ENCODE peak calls at places on chromosomes 11 and 22, in five cellular contexts. Q is left ventricle myocardium inferior, C is NCI-H748 treated with DMSO at 0.1 percent for 48 hours, I is uterus, M is astrocyte of the spinal cord. X is an unnamed sample.

GRCh38 chr11:44212128-44212527 is 97.8 kb downstream of the ALX4 start:
- DNase-seq in I (no peak), Q (no peak), M (no peak), C (no peak), X (no peak)

GRCh38 chr22:20282901-20283673 is 15.0 kb upstream of the RTN4R start:
- DNase-seq in I (no peak), Q (no peak), M (no peak), C (no peak), X (no peak)

GRCh38 chr11:127307700-127308099 is 307.1 kb upstream of the KIRREL3 start:
- DNase-seq in M (no peak), C (no peak), Q (no peak), I (no peak), X (no peak)

GRCh38 chr22:38041760-38042584 is 15.2 kb upstream of the PICK1 start:
- DNase-seq in C (no peak), M (no peak), Q (no peak), I (no peak), X (no peak)

GRCh38 chr11:66126808-66127555 is 56.9 kb downstream of the PACS1 start:
- DNase-seq in C (no peak), M (peak; percentile 71), I (peak; percentile 34), Q (peak; percentile 46), X (peak; percentile 37)

GRCh38 chr11:121841487-121842167 is 274.4 kb downstream of the BLID start:
- DNase-seq in I (no peak), Q (no peak), C (no peak), M (peak; percentile 83), X (no peak)

GRCh38 chr11:69000831-69001245 is 12.2 kb downstream of the MRGPRF start:
- DNase-seq in C (no peak), Q (no peak), M (peak; percentile 82), I (peak; percentile 87), X (no peak)

GRCh38 chr22:34866501-34867171 is 199.3 kb upstream of the ISX start:
- DNase-seq in I (no peak), C (no peak), M (peak; percentile 50), Q (no peak), X (no peak)

GRCh38 chr11:126186031-126186698 is 25.3 kb downstream of the RPUSD4 start:
- DNase-seq in C (no peak), I (no peak), Q (peak; percentile 69), M (no peak), X (peak; percentile 41)

GRCh38 chr22:19779685-19780268 is 19.2 kb downstream of the TBX1 start:
- DNase-seq in M (no peak), I (no peak), C (no peak), Q (peak; percentile 5), X (no peak)

GRCh38 chr11:127056338-127056971 is 55.9 kb upstream of the KIRREL3 start:
- DNase-seq in M (no peak), Q (no peak), I (no peak), C (no peak), X (no peak)

GRCh38 chr11:20090654-20091374 is 69.5 kb downstream of the DBX1 start:
- DNase-seq in M (no peak), C (no peak), Q (no peak), I (no peak), X (no peak)

GRCh38 chr11:75583710-75584658 is 21.9 kb downstream of the SERPINH1 start:
- DNase-seq in M (peak; percentile 74), Q (peak; percentile 83), C (peak; percentile 20), I (peak; percentile 87), X (peak; percentile 78)